ENCODE peak calls at places on chromosomes 1 and 21, in eight cellular contexts. N is GM23338, Y is SK-N-SH, A is GM23248, M is PC-3, P is neural progenitor cell, B is HCT116, X is hepatocyte. T is an unnamed sample.

GRCh38 chr1:95035536-95035935 is 37.2 kb downstream of the ALG14 start:
- DNase-seq in Y (no peak), X (no peak), M (peak), P (no peak), A (peak), N (no peak), B (peak), T (no peak)

GRCh38 chr1:236142358-236143103 is at the start of gene GPR137B:
- DNase-seq in X (peak), N (peak), A (peak), M (peak), B (no peak), P (peak), Y (peak), T (peak)

GRCh38 chr1:59976194-59977074 is 49.9 kb upstream of the CYP2J2 start:
- DNase-seq in B (peak), N (peak), M (peak), P (peak), A (peak), Y (peak), X (peak), T (peak)

GRCh38 chr21:35077975-35078374 is 28.9 kb upstream of the RUNX1 start:
- DNase-seq in P (no peak), M (peak), B (no peak), N (no peak), Y (no peak), A (peak), X (no peak), T (no peak)

GRCh38 chr1:189220750-189221149 is 1256.9 kb downstream of the BRINP3 start:
- DNase-seq in N (peak), Y (peak), B (no peak), P (no peak), A (no peak), M (peak), X (no peak), T (no peak)

GRCh38 chr21:40853956-40854688 is 7.2 kb upstream of the DSCAM start:
- DNase-seq in N (no peak), P (no peak), Y (no peak), M (no peak), X (no peak), A (no peak), B (no peak), T (no peak)

GRCh38 chr1:168057921-168058320 is 78.8 kb downstream of the GPR161 start:
- DNase-seq in A (peak), M (peak), X (no peak), Y (no peak), N (no peak), P (no peak), B (no peak), T (no peak)

GRCh38 chr1:80533178-80533577 is 1267.6 kb upstream of the ADGRL2 start:
- DNase-seq in N (no peak), P (no peak), X (no peak), M (no peak), A (no peak), Y (no peak), B (no peak), T (no peak)

GRCh38 chr1:79129914-79130313 is 123.4 kb upstream of the ADGRL4 start:
- DNase-seq in B (no peak), M (no peak), Y (peak), N (no peak), X (no peak), P (no peak), A (no peak), T (no peak)

GRCh38 chr1:30929135-30929889 is 20.8 kb upstream of the SDC3 start:
- DNase-seq in N (peak), Y (peak), M (peak), B (no peak), X (peak), P (peak), A (peak), T (peak)

GRCh38 chr1:202144510-202145324 is at the start of gene ARL8A:
- DNase-seq in A (peak), M (peak), N (peak), P (peak), B (no peak), X (peak), Y (peak), T (peak)

GRCh38 chr1:41805771-41806471 is 112.8 kb downstream of the HIVEP3 start:
- DNase-seq in Y (no peak), M (no peak), P (no peak), X (no peak), A (no peak), N (no peak), B (no peak), T (no peak)

GRCh38 chr1:150268706-150269403 is at the start of gene APH1A:
- DNase-seq in B (peak), Y (peak), M (peak), P (peak), N (peak), X (peak), A (peak), T (peak)

DNA sequence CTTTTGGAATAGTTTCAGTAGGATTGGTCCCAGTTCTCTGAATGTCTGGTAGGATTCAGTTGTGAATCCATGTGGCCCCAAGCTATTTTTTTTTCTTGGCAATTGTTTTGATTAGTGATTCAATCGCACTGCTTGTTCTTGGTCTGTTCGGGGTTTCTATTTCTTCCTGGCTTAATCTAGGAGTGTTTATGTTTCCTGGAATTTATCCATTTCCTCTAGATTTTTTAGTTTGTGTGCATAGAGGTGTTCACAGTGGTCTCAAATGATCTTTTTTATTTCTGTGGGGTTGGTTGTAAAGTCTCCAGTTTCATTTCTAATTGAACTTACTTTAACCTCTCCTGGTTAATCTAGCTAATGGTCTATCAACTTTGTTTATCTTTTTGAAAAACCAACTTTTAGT is 117.6 kb downstream of the NME7 start:
- DNase-seq in A (no peak), X (no peak), P (no peak), Y (no peak), M (no peak), N (no peak), B (no peak), T (no peak)
- TF ChIP-seq EZH2phosphoT487 in A (no peak), X (no peak), P (no peak), Y (no peak), M (no peak), N (no peak), B (no peak), T (no peak)

GRCh38 chr1:228684609-228685008 is 50.7 kb upstream of the RHOU start:
- DNase-seq in P (no peak), Y (no peak), N (no peak), A (no peak), B (no peak), X (no peak), M (no peak), T (no peak)
- H3K27ac ChIP-seq in P (no peak), Y (no peak), N (no peak), A (no peak), B (no peak), X (peak), M (no peak), T (no peak)

GRCh38 chr1:19840228-19840627 is 25.1 kb upstream of the RNF186 start:
- DNase-seq in M (no peak), X (no peak), P (no peak), N (no peak), B (no peak), A (peak), Y (no peak), T (no peak)

GRCh38 chr1:19846338-19846737 is 31.3 kb upstream of the RNF186 start:
- DNase-seq in N (no peak), B (no peak), P (no peak), Y (no peak), X (no peak), M (no peak), A (no peak), T (no peak)

GRCh38 chr1:19844726-19845125 is 29.6 kb upstream of the RNF186 start:
- DNase-seq in N (no peak), X (no peak), A (no peak), M (no peak), B (no peak), P (no peak), Y (no peak), T (no peak)

GRCh38 chr1:19845166-19845954 is 30.3 kb upstream of the RNF186 start:
- DNase-seq in N (no peak), M (no peak), X (no peak), P (no peak), Y (no peak), B (no peak), A (no peak), T (no peak)
- H3K4me2 ChIP-seq in N (no peak), M (no peak), X (no peak), P (no peak), Y (no peak), B (no peak), A (no peak), T (no peak)

DNA sequence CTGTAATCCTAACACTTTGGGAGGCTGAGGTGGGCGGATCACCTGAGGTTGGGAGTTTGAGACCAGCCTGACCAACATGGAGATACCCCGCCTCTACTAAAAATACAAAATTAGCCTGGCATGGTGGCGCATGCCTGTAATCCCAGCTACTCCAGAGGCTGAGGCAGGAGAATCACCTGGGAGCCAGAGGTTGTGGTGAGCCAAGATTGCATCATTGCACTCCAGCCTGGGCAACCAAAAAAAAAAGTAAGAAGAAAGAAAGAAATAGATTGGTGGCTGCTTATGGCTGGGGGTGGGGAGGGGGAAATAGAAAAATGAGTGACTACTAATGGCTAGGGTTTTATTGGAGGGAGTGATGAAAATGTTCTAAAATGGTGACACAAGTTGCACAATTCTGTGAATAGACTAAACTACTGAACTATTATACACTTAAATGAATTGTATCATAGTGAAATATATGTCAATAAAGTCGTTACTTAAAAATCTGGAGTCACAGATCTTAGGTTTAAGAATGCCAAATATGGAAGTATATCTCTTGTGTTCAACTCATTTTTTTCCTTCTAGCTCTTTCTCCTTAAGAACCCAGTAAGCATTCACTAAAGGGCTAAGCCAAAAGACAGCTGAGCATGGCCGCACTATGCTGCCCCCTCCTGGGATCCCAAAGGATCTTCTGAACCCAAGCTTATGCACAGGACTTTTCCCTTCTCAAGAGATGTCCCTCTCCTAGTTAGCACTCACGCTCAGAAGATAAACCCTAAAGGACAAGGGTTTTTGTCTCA is 3.2 kb upstream of the NPL start:
- DNase-seq in P (peak), X (peak), B (peak), N (peak), Y (peak), M (peak), A (peak), T (peak)
- TF ChIP-seq EZH2phosphoT487 in P (no peak), X (no peak), B (no peak), N (no peak), Y (no peak), M (no peak), A (no peak), T (no peak)

GRCh38 chr1:233638513-233638912 is 24.6 kb downstream of the KCNK1 start:
- DNase-seq in A (no peak), P (no peak), X (no peak), B (no peak), Y (no peak), M (no peak), N (no peak), T (no peak)
- H3K27ac ChIP-seq in A (no peak), P (no peak), X (no peak), B (no peak), Y (no peak), M (no peak), N (no peak), T (no peak)

GRCh38 chr1:109773900-109774485 is 10.3 kb upstream of the EPS8L3 start:
- DNase-seq in A (no peak), P (no peak), N (no peak), B (no peak), Y (no peak), M (no peak), X (no peak), T (no peak)

GRCh38 chr1:109772658-109773202 is 9.0 kb upstream of the EPS8L3 start:
- DNase-seq in P (no peak), M (no peak), Y (no peak), X (no peak), B (no peak), A (no peak), N (no peak), T (no peak)

GRCh38 chr1:109773203-109773899 is 9.6 kb upstream of the EPS8L3 start:
- DNase-seq in M (peak), Y (peak), N (peak), X (peak), B (peak), P (peak), A (peak), T (peak)

GRCh38 chr1:109770331-109771095 is 6.8 kb upstream of the EPS8L3 start:
- DNase-seq in A (no peak), P (no peak), N (no peak), X (no peak), Y (no peak), M (no peak), B (no peak), T (no peak)

GRCh38 chr1:109771712-109772657 is 8.3 kb upstream of the EPS8L3 start:
- DNase-seq in N (no peak), X (no peak), A (no peak), B (no peak), M (no peak), Y (no peak), P (no peak), T (no peak)
- H3K4me2 ChIP-seq in N (no peak), X (no peak), A (no peak), B (no peak), M (no peak), Y (no peak), P (no peak), T (no peak)

DNA sequence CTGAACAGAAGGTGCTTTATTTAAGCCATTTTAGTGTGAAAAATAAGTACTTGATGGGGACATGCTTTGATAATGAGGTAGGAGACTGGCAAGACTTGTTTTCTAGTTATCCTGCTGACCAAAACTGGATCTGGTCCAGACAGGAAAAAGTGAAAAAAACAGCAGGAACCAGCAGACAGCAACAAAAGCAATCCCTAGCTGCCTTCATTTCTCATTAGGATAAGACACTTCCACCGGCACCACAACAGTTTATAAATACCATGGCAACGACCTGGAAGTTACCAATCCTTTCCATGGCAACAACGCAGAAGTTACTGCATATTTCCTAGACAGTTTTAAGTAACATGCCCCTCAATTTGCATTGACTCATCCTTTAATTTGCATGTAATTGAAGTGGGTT is 993.9 kb upstream of the NCAM2 start:
- DNase-seq in N (peak), B (no peak), Y (no peak), X (no peak), P (no peak), A (no peak), M (no peak), T (no peak)
- TF ChIP-seq EZH2phosphoT487 in N (no peak), B (no peak), Y (no peak), X (no peak), P (no peak), A (no peak), M (no peak), T (no peak)

GRCh38 chr1:169484107-169484506 is 1.6 kb downstream of the SLC19A2 start:
- DNase-seq in M (peak), A (peak), P (no peak), X (no peak), Y (no peak), N (peak), B (no peak), T (no peak)
- H3K27ac ChIP-seq in M (peak), A (no peak), P (no peak), X (peak), Y (no peak), N (no peak), B (no peak), T (no peak)

GRCh38 chr1:10511494-10511885 is 36.7 kb downstream of the PEX14 start:
- DNase-seq in Y (no peak), M (no peak), B (no peak), X (no peak), N (no peak), P (no peak), A (no peak), T (no peak)
- H3K4me2 ChIP-seq in Y (peak), M (peak), B (peak), X (no peak), N (no peak), P (no peak), A (peak), T (no peak)

GRCh38 chr1:44219301-44219626 is 6.0 kb downstream of the DMAP1 start:
- DNase-seq in A (no peak), N (no peak), B (no peak), X (no peak), Y (no peak), M (no peak), P (no peak), T (no peak)

GRCh38 chr1:44218503-44219300 is 5.4 kb downstream of the DMAP1 start:
- DNase-seq in A (no peak), P (no peak), N (no peak), X (no peak), B (no peak), M (no peak), Y (no peak), T (no peak)

GRCh38 chr1:44220755-44221154 is 7.5 kb downstream of the DMAP1 start:
- DNase-seq in B (no peak), N (no peak), P (no peak), M (no peak), Y (no peak), A (no peak), X (no peak), T (peak)

GRCh38 chr1:44220001-44220751 is 6.9 kb downstream of the DMAP1 start:
- DNase-seq in Y (peak), A (peak), M (no peak), X (peak), B (no peak), P (no peak), N (no peak), T (no peak)

DNA sequence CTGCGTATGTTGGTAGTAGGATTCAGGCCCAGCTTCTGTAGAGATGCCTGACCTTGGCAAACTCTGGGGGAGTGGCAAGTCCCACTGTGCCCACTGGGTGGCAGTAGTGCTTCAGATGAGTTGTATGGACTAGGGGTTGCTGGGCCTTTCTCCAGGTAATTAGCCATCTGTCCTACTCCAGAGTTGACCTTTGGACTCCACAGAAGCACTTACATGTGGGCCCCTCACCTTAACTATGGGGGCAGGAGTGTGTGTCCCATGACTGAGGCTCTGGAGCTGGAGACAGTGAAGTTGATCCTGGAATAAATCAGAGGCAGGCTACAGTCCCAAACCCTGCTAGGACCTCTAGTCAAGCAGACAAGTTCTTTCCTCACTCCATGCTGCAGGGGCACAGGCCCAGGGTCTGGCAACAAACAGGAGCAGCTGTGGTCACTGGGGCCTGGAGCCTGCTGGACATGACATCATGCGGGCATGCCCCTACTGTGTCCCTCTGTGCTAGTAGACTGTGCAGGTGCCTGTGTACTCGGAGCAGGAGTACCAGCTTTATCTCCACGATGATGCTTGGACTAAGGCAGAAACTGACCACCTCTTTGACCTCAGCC is 4.6 kb downstream of the DMAP1 start:
- DNase-seq in N (peak), Y (peak), A (peak), M (peak), B (peak), P (peak), X (peak), T (peak)
- TF ChIP-seq EZH2phosphoT487 in N (no peak), Y (no peak), A (no peak), M (no peak), B (no peak), P (no peak), X (no peak), T (no peak)

T was measured in OCI-LY7.